ENCODE peak calls at places on chromosomes 1 and 21, in four cellular contexts. K, D, G and C are unnamed samples.

GRCh38 chr1:109918077-109918606 is 7.5 kb downstream of the CSF1 start:
- DNase-seq in K (no peak), D (no peak), G (peak; percentile 86), C (no peak)

GRCh38 chr21:41210405-41211040 is 42.6 kb downstream of the BACE2 start:
- DNase-seq in K (peak; percentile 51), D (no peak), G (no peak), C (no peak)

GRCh38 chr1:239951518-239952130 is 140.1 kb upstream of the FMN2 start:
- DNase-seq in K (peak; percentile 80), D (peak; percentile 79), G (peak; percentile 68), C (peak; percentile 61)

GRCh38 chr1:24992124-24992760 is 62.2 kb upstream of the RUNX3 start:
- DNase-seq in K (no peak), D (no peak), G (no peak), C (no peak)

GRCh38 chr1:2206813-2207488 is 12.4 kb upstream of the FAAP20 start:
- DNase-seq in K (peak; percentile 10), D (no peak), G (peak; percentile 61), C (no peak)

GRCh38 chr1:85277027-85277625 is 694 bp upstream of the BCL10 start:
- DNase-seq in K (no peak), D (no peak), G (no peak), C (no peak)

GRCh38 chr1:21149430-21149861 is 27.3 kb downstream of the EIF4G3 start:
- DNase-seq in K (no peak), D (peak; percentile 46), G (no peak), C (no peak)

GRCh38 chr1:11105586-11105985 is 5.9 kb upstream of the EXOSC10 start:
- DNase-seq in K (no peak), D (no peak), G (no peak), C (no peak)

GRCh38 chr1:36125129-36125991 is at the start of gene COL8A2:
- DNase-seq in K (peak; percentile 71), D (no peak), G (peak; percentile 91), C (no peak)

DNA sequence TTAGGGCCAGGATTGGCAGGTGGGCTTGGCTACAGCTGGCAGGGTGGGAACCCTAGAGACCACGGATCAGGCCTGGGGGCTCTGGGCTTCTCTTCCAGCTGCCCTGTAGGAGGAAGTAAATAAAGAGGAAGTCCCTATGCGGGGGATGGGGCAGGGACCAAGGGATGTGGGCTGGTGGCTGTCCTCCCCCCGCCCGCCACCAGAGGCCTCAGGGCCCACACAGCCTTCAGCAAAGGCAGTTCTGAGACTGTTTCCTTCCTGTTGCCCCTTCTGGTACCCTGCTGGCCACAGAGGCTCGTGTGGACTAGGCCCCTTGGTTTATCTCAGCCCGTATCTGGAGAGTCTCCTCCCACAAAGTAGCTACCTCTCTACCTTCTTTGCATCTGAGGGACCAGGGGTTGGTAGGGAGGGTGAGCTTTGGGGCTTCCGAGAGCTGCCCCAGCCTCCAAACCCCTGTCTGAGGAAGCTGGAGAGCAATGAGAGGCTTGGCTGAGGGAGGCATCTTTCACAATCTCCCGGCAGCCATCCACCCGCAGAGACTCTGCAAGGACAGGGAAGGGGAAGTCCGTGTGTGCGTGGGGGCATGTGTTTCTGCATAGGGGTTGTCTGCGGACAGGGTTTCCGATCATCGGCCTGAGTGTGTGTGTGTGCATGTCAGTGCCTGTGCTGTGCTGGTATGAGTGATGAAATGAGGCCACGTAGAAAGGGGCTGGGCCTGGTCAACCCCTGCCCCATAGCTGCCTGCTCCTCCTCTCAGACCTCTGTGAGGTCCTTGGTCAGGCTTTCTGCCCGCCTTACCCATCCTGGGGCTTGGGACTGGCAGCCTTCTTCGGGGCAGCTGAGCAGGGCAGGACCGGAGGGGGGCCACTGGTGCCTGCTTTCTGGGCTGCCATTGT is 12.5 kb downstream of the RPS6KA1 start:
- DNase-seq in K (peak; percentile 61), D (peak; percentile 71), G (peak; percentile 91), C (peak; percentile 88)
- TF ChIP-seq CTCF in K (peak; percentile 50), D (no peak), G (peak; percentile 86), C (peak; percentile 53)

GRCh38 chr1:203286161-203286984 is 18.9 kb upstream of the BTG2 start:
- DNase-seq in K (no peak), D (no peak), G (no peak), C (no peak)
- TF ChIP-seq CTCF in K (no peak), D (no peak), G (peak; percentile 9), C (no peak)

GRCh38 chr1:230167419-230167852 is 100.4 kb downstream of the GALNT2 start:
- DNase-seq in K (peak; percentile 15), D (peak; percentile 68), G (peak; percentile 83), C (peak; percentile 60)
- TF ChIP-seq CTCF in K (peak; percentile 39), D (peak; percentile 38), G (peak; percentile 82), C (peak; percentile 81)

DNA sequence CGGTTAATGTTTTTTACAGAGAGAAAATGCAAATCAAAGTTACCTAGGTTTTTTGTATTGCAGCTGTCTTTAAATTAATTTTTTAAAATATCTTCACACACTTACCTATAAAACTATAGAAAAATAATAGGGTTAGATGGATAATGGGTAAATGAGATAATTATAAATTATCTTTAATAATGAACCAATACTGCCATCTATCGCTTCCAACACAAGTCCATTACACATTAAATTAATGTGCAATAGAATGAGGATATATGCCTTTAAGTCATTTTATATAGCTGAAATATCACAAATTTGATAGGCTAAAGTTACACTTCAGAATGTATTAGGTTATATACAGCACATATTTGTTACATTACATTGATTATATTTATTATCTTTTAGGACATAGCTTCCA is 2212.8 kb downstream of the MRPL39 start:
- DNase-seq in K (no peak), D (no peak), G (no peak), C (no peak)
- TF ChIP-seq CTCF in K (no peak), D (no peak), G (no peak), C (no peak)

GRCh38 chr1:203039609-203040517 is 13.6 kb downstream of the PPFIA4 start:
- DNase-seq in K (peak; percentile 41), D (no peak), G (peak; percentile 40), C (no peak)
- TF ChIP-seq CTCF in K (no peak), D (peak; percentile 17), G (peak; percentile 56), C (peak; percentile 19)

GRCh38 chr1:182015360-182015759 is 46.2 kb downstream of the ZNF648 start:
- DNase-seq in K (no peak), D (no peak), G (no peak), C (peak; percentile 27)
- TF ChIP-seq CTCF in K (no peak), D (no peak), G (peak; percentile 57), C (peak; percentile 25)